ENCODE peak calls at places on chromosomes 16 and 17, in seven cellular contexts. One of them, this sample, is unnamed.

GRCh38 chr17:48293319-48294192 is 136.5 kb downstream of the SKAP1 start:
- DNase-seq in activated T-cell treated with anti-CD3 and anti-CD28 coated beads for 1 hour: no peak
- DNase-seq in stimulated activated CD4-positive, alpha-beta T cell treated with anti-CD3 and anti-CD28 coated beads, Interleukin-15, amount 100 ng/mL, for 24 hours: no peak
- DNase-seq in Peyer's patch: no peak
- DNase-seq in HAP-1: no peak
- DNase-seq in fibroblast of mammary gland: no peak
- DNase-seq in AG10803: no peak
- DNase-seq in this sample: no peak

GRCh38 chr16:86343111-86343642 is 167.2 kb upstream of the FOXF1 start:
- DNase-seq in activated T-cell treated with anti-CD3 and anti-CD28 coated beads for 1 hour: no peak
- DNase-seq in stimulated activated CD4-positive, alpha-beta T cell treated with anti-CD3 and anti-CD28 coated beads, Interleukin-15, amount 100 ng/mL, for 24 hours: no peak
- DNase-seq in Peyer's patch: peak; percentile 23
- DNase-seq in HAP-1: no peak
- DNase-seq in fibroblast of mammary gland: peak; percentile 56
- DNase-seq in AG10803: peak; percentile 74
- DNase-seq in this sample: no peak

GRCh38 chr17:75827291-75828050 is 16.7 kb downstream of the UNC13D start:
- DNase-seq in activated T-cell treated with anti-CD3 and anti-CD28 coated beads for 1 hour: peak; percentile 56
- DNase-seq in stimulated activated CD4-positive, alpha-beta T cell treated with anti-CD3 and anti-CD28 coated beads, Interleukin-15, amount 100 ng/mL, for 24 hours: peak; percentile 75
- DNase-seq in Peyer's patch: peak; percentile 67
- DNase-seq in HAP-1: no peak
- DNase-seq in fibroblast of mammary gland: peak; percentile 52
- DNase-seq in AG10803: peak; percentile 40
- DNase-seq in this sample: peak; percentile 55

GRCh38 chr17:41476866-41477815 is 3.8 kb downstream of the KRT35 start:
- DNase-seq in activated T-cell treated with anti-CD3 and anti-CD28 coated beads for 1 hour: no peak
- DNase-seq in stimulated activated CD4-positive, alpha-beta T cell treated with anti-CD3 and anti-CD28 coated beads, Interleukin-15, amount 100 ng/mL, for 24 hours: no peak
- DNase-seq in Peyer's patch: no peak
- DNase-seq in HAP-1: no peak
- DNase-seq in fibroblast of mammary gland: no peak
- DNase-seq in AG10803: no peak
- DNase-seq in this sample: no peak

GRCh38 chr17:73575470-73576235 is 68.6 kb downstream of the SDK2 start:
- DNase-seq in activated T-cell treated with anti-CD3 and anti-CD28 coated beads for 1 hour: no peak
- DNase-seq in stimulated activated CD4-positive, alpha-beta T cell treated with anti-CD3 and anti-CD28 coated beads, Interleukin-15, amount 100 ng/mL, for 24 hours: no peak
- DNase-seq in Peyer's patch: no peak
- DNase-seq in HAP-1: peak; percentile 16
- DNase-seq in fibroblast of mammary gland: no peak
- DNase-seq in AG10803: no peak
- DNase-seq in this sample: no peak

GRCh38 chr17:27460196-27460725 is 4.0 kb downstream of the KSR1 start:
- DNase-seq in activated T-cell treated with anti-CD3 and anti-CD28 coated beads for 1 hour: no peak
- DNase-seq in stimulated activated CD4-positive, alpha-beta T cell treated with anti-CD3 and anti-CD28 coated beads, Interleukin-15, amount 100 ng/mL, for 24 hours: no peak
- DNase-seq in Peyer's patch: no peak
- DNase-seq in HAP-1: no peak
- DNase-seq in fibroblast of mammary gland: no peak
- DNase-seq in AG10803: no peak
- DNase-seq in this sample: no peak

GRCh38 chr17:79528592-79529125 is 82.2 kb downstream of the RBFOX3 start:
- DNase-seq in activated T-cell treated with anti-CD3 and anti-CD28 coated beads for 1 hour: no peak
- DNase-seq in stimulated activated CD4-positive, alpha-beta T cell treated with anti-CD3 and anti-CD28 coated beads, Interleukin-15, amount 100 ng/mL, for 24 hours: no peak
- DNase-seq in Peyer's patch: no peak
- DNase-seq in HAP-1: no peak
- DNase-seq in fibroblast of mammary gland: no peak
- DNase-seq in AG10803: no peak
- DNase-seq in this sample: no peak

GRCh38 chr16:1690810-1691209 is 12.7 kb downstream of the JPT2 start:
- DNase-seq in activated T-cell treated with anti-CD3 and anti-CD28 coated beads for 1 hour: no peak
- DNase-seq in stimulated activated CD4-positive, alpha-beta T cell treated with anti-CD3 and anti-CD28 coated beads, Interleukin-15, amount 100 ng/mL, for 24 hours: no peak
- DNase-seq in Peyer's patch: no peak
- DNase-seq in HAP-1: no peak
- DNase-seq in fibroblast of mammary gland: no peak
- DNase-seq in AG10803: no peak
- DNase-seq in this sample: no peak

GRCh38 chr17:68204736-68205135 is 43.1 kb upstream of the AMZ2 start:
- DNase-seq in activated T-cell treated with anti-CD3 and anti-CD28 coated beads for 1 hour: no peak
- DNase-seq in stimulated activated CD4-positive, alpha-beta T cell treated with anti-CD3 and anti-CD28 coated beads, Interleukin-15, amount 100 ng/mL, for 24 hours: peak; percentile 44
- DNase-seq in Peyer's patch: no peak
- DNase-seq in HAP-1: no peak
- DNase-seq in fibroblast of mammary gland: no peak
- DNase-seq in AG10803: no peak
- DNase-seq in this sample: no peak

GRCh38 chr17:67156269-67157199 is 88.5 kb downstream of the HELZ start:
- DNase-seq in activated T-cell treated with anti-CD3 and anti-CD28 coated beads for 1 hour: no peak
- DNase-seq in stimulated activated CD4-positive, alpha-beta T cell treated with anti-CD3 and anti-CD28 coated beads, Interleukin-15, amount 100 ng/mL, for 24 hours: peak; percentile 19
- DNase-seq in Peyer's patch: no peak
- DNase-seq in HAP-1: no peak
- DNase-seq in fibroblast of mammary gland: peak; percentile 37
- DNase-seq in AG10803: no peak
- DNase-seq in this sample: no peak

GRCh38 chr17:27980035-27980434 is 62.4 kb upstream of the NLK start:
- DNase-seq in activated T-cell treated with anti-CD3 and anti-CD28 coated beads for 1 hour: no peak
- DNase-seq in stimulated activated CD4-positive, alpha-beta T cell treated with anti-CD3 and anti-CD28 coated beads, Interleukin-15, amount 100 ng/mL, for 24 hours: no peak
- DNase-seq in Peyer's patch: no peak
- DNase-seq in HAP-1: no peak
- DNase-seq in fibroblast of mammary gland: peak; percentile 69
- DNase-seq in AG10803: peak; percentile 48
- DNase-seq in this sample: no peak

GRCh38 chr16:22638393-22639206 is 127.9 kb downstream of the NPIPB5 start:
- DNase-seq in activated T-cell treated with anti-CD3 and anti-CD28 coated beads for 1 hour: no peak
- DNase-seq in stimulated activated CD4-positive, alpha-beta T cell treated with anti-CD3 and anti-CD28 coated beads, Interleukin-15, amount 100 ng/mL, for 24 hours: no peak
- DNase-seq in Peyer's patch: no peak
- DNase-seq in HAP-1: no peak
- DNase-seq in fibroblast of mammary gland: peak; percentile 96
- DNase-seq in AG10803: peak; percentile 88
- DNase-seq in this sample: no peak

GRCh38 chr16:74605746-74606520 is 981 bp downstream of the GLG1 start:
- DNase-seq in activated T-cell treated with anti-CD3 and anti-CD28 coated beads for 1 hour: no peak
- DNase-seq in stimulated activated CD4-positive, alpha-beta T cell treated with anti-CD3 and anti-CD28 coated beads, Interleukin-15, amount 100 ng/mL, for 24 hours: no peak
- DNase-seq in Peyer's patch: no peak
- DNase-seq in HAP-1: no peak
- DNase-seq in fibroblast of mammary gland: no peak
- DNase-seq in AG10803: peak; percentile 9
- DNase-seq in this sample: no peak

GRCh38 chr17:27475981-27476895 is 20.0 kb downstream of the KSR1 start:
- DNase-seq in activated T-cell treated with anti-CD3 and anti-CD28 coated beads for 1 hour: no peak
- DNase-seq in stimulated activated CD4-positive, alpha-beta T cell treated with anti-CD3 and anti-CD28 coated beads, Interleukin-15, amount 100 ng/mL, for 24 hours: no peak
- DNase-seq in Peyer's patch: no peak
- DNase-seq in HAP-1: no peak
- DNase-seq in fibroblast of mammary gland: no peak
- DNase-seq in AG10803: no peak
- DNase-seq in this sample: no peak

This sample was measured in progenitor cell of endocrine pancreas.